ENCODE peak calls at places on chromosomes 2 and 18, in six cellular contexts. One of them, this sample, is unnamed.

GRCh38 chr2:28658369-28658768 is 93.3 kb upstream of the PPP1CB start:
- DNase-seq in thoracic aorta: no peak
- DNase-seq in lung: no peak
- DNase-seq in brain microvascular endothelial cell: peak; percentile 44
- DNase-seq in ovary: no peak
- DNase-seq in NB4: no peak
- DNase-seq in this sample: peak; percentile 59

GRCh38 chr2:175004980-175005832 is at the start of gene CHN1:
- DNase-seq in brain microvascular endothelial cell: peak; percentile 49
- DNase-seq in ovary: peak; percentile 83
- DNase-seq in NB4: peak; percentile 79
- DNase-seq in lung: peak; percentile 63
- DNase-seq in thoracic aorta: peak; percentile 38
- DNase-seq in this sample: no peak

GRCh38 chr2:201348758-201349157 is 8.4 kb downstream of the FLACC1 start:
- DNase-seq in ovary: no peak
- DNase-seq in brain microvascular endothelial cell: no peak
- DNase-seq in thoracic aorta: no peak
- DNase-seq in NB4: no peak
- DNase-seq in lung: no peak
- DNase-seq in this sample: no peak

GRCh38 chr2:191790737-191791136 is 56.2 kb downstream of the CAVIN2 start:
- DNase-seq in brain microvascular endothelial cell: peak; percentile 19
- DNase-seq in lung: no peak
- DNase-seq in thoracic aorta: no peak
- DNase-seq in ovary: no peak
- DNase-seq in NB4: no peak
- DNase-seq in this sample: peak; percentile 61

GRCh38 chr18:45245036-45245638 is 370.1 kb upstream of the SLC14A2 start:
- DNase-seq in NB4: no peak
- DNase-seq in thoracic aorta: no peak
- DNase-seq in ovary: no peak
- DNase-seq in lung: no peak
- DNase-seq in brain microvascular endothelial cell: no peak
- DNase-seq in this sample: peak; percentile 32

GRCh38 chr2:231666171-231667095 is 41.9 kb upstream of the PTMA start:
- DNase-seq in ovary: peak; percentile 91
- DNase-seq in lung: peak; percentile 95
- DNase-seq in thoracic aorta: peak; percentile 92
- DNase-seq in brain microvascular endothelial cell: peak; percentile 78
- DNase-seq in NB4: peak; percentile 100
- DNase-seq in this sample: peak; percentile 68

GRCh38 chr2:99989905-99990304 is 152.5 kb downstream of the AFF3 start:
- DNase-seq in ovary: no peak
- DNase-seq in lung: no peak
- DNase-seq in thoracic aorta: no peak
- DNase-seq in brain microvascular endothelial cell: no peak
- DNase-seq in NB4: no peak
- DNase-seq in this sample: no peak

GRCh38 chr18:76495435-76496199 is 575 bp upstream of the ZNF516 start:
- DNase-seq in ovary: peak; percentile 50
- DNase-seq in brain microvascular endothelial cell: peak; percentile 40
- DNase-seq in lung: no peak
- DNase-seq in thoracic aorta: no peak
- DNase-seq in NB4: peak; percentile 86
- DNase-seq in this sample: no peak

GRCh38 chr2:226773291-226773690 is 26.3 kb downstream of the IRS1 start:
- DNase-seq in ovary: no peak
- DNase-seq in NB4: no peak
- DNase-seq in thoracic aorta: no peak
- DNase-seq in lung: no peak
- DNase-seq in brain microvascular endothelial cell: no peak
- DNase-seq in this sample: no peak

GRCh38 chr2:110157153-110157793 is 41.7 kb upstream of the MALL start:
- DNase-seq in ovary: no peak
- DNase-seq in lung: peak; percentile 42
- DNase-seq in thoracic aorta: no peak
- DNase-seq in brain microvascular endothelial cell: peak; percentile 66
- DNase-seq in NB4: peak; percentile 59
- DNase-seq in this sample: peak; percentile 31

GRCh38 chr2:172607379-172607928 is 51.6 kb downstream of the PDK1 start:
- DNase-seq in lung: no peak
- DNase-seq in brain microvascular endothelial cell: no peak
- DNase-seq in NB4: peak; percentile 6
- DNase-seq in ovary: no peak
- DNase-seq in thoracic aorta: no peak
- DNase-seq in this sample: no peak

GRCh38 chr2:64655873-64656272 is 2.2 kb upstream of the SERTAD2 start:
- DNase-seq in brain microvascular endothelial cell: no peak
- DNase-seq in NB4: peak; percentile 95
- DNase-seq in ovary: no peak
- DNase-seq in lung: no peak
- DNase-seq in thoracic aorta: no peak
- DNase-seq in this sample: no peak

GRCh38 chr2:227766361-227766883 is 20.7 kb downstream of the SCYGR8 start:
- DNase-seq in brain microvascular endothelial cell: peak; percentile 66
- DNase-seq in thoracic aorta: peak; percentile 40
- DNase-seq in ovary: peak; percentile 68
- DNase-seq in lung: peak; percentile 81
- DNase-seq in NB4: peak; percentile 79
- DNase-seq in this sample: peak; percentile 21

GRCh38 chr2:98013407-98014042 is 17.8 kb upstream of the TMEM131 start:
- DNase-seq in brain microvascular endothelial cell: peak; percentile 88
- DNase-seq in ovary: no peak
- DNase-seq in NB4: peak; percentile 82
- DNase-seq in lung: no peak
- DNase-seq in thoracic aorta: no peak
- DNase-seq in this sample: no peak

GRCh38 chr2:39381653-39382052 is 55.4 kb downstream of the MAP4K3 start:
- DNase-seq in brain microvascular endothelial cell: no peak
- DNase-seq in lung: no peak
- DNase-seq in NB4: no peak
- DNase-seq in thoracic aorta: no peak
- DNase-seq in ovary: no peak
- DNase-seq in this sample: no peak

GRCh38 chr2:233449921-233450853 is 95.9 kb downstream of the DGKD start:
- DNase-seq in lung: no peak
- DNase-seq in thoracic aorta: no peak
- DNase-seq in NB4: no peak
- DNase-seq in brain microvascular endothelial cell: no peak
- DNase-seq in ovary: no peak
- DNase-seq in this sample: no peak

GRCh38 chr2:165238295-165238694 is 919 bp upstream of the SCN2A start:
- DNase-seq in NB4: peak; percentile 19
- DNase-seq in brain microvascular endothelial cell: no peak
- DNase-seq in lung: no peak
- DNase-seq in ovary: no peak
- DNase-seq in thoracic aorta: no peak
- DNase-seq in this sample: peak; percentile 3

GRCh38 chr18:39660141-39660540 is 2094.5 kb upstream of the CELF4 start:
- DNase-seq in brain microvascular endothelial cell: peak; percentile 27
- DNase-seq in NB4: no peak
- DNase-seq in ovary: no peak
- DNase-seq in thoracic aorta: no peak
- DNase-seq in lung: no peak
- DNase-seq in this sample: no peak

GRCh38 chr18:7760967-7761946 is 194.1 kb downstream of the PTPRM start:
- DNase-seq in NB4: no peak
- DNase-seq in ovary: no peak
- DNase-seq in lung: no peak
- DNase-seq in brain microvascular endothelial cell: peak; percentile 88
- DNase-seq in thoracic aorta: no peak
- DNase-seq in this sample: no peak

GRCh38 chr2:99031991-99032390 is 96.0 kb upstream of the CRACDL start:
- DNase-seq in NB4: no peak
- DNase-seq in brain microvascular endothelial cell: no peak
- DNase-seq in ovary: no peak
- DNase-seq in thoracic aorta: no peak
- DNase-seq in lung: no peak
- DNase-seq in this sample: no peak

GRCh38 chr2:235675678-235676535 is 182.1 kb downstream of the AGAP1 start:
- DNase-seq in brain microvascular endothelial cell: peak; percentile 53
- DNase-seq in ovary: no peak
- DNase-seq in thoracic aorta: no peak
- DNase-seq in lung: no peak
- DNase-seq in NB4: no peak
- DNase-seq in this sample: no peak

GRCh38 chr2:7309567-7309966 is 392.4 kb downstream of the RNF144A start:
- DNase-seq in ovary: no peak
- DNase-seq in lung: no peak
- DNase-seq in brain microvascular endothelial cell: no peak
- DNase-seq in NB4: no peak
- DNase-seq in thoracic aorta: no peak
- DNase-seq in this sample: no peak

GRCh38 chr2:206804326-206804725 is 38.9 kb downstream of the FASTKD2 start:
- DNase-seq in lung: no peak
- DNase-seq in ovary: no peak
- DNase-seq in brain microvascular endothelial cell: no peak
- DNase-seq in thoracic aorta: no peak
- DNase-seq in NB4: no peak
- DNase-seq in this sample: no peak

GRCh38 chr2:43458002-43458628 is 137.7 kb downstream of the THADA start:
- DNase-seq in lung: no peak
- DNase-seq in ovary: no peak
- DNase-seq in thoracic aorta: no peak
- DNase-seq in brain microvascular endothelial cell: peak; percentile 57
- DNase-seq in NB4: no peak
- DNase-seq in this sample: peak; percentile 82

DNA sequence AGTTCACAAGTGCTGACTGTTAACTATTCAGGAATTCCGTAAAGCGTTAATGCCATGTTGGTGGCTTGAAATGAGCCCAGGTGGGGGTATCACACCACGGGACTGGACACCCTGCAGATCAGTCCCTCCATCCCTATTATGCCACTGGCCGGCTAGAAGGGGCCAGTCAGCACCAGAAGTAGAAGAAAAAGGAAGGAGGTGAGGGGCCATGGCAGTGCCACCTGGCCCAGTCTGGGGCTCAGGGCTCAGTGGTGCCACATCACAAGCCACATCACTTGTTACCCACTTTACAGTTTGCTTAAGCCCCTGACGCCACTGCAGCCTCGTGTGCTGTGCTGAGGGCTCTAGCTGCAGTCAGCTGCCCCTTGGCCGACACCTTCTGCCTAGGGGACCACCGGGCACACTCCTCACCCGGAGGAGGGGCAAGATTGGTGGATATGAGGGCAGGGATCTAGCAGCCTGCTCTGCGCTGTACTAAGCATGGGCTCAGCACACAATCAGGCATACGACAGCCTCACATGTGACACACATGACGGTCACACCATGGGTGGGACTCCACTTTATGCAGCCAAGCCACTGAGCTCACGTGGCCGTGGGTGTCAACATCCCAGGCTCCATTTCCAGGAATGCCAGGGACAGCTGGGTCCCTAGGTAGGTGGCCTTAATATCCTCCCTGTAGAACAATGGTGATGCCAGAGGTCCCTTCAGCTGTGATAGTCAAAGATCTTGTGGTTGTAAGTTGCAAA is 3.6 kb downstream of the LIMS2 start:
- DNase-seq in brain microvascular endothelial cell: no peak
- DNase-seq in NB4: no peak
- DNase-seq in lung: no peak
- DNase-seq in thoracic aorta: no peak
- DNase-seq in ovary: no peak
- DNase-seq in this sample: no peak
- H3K4me3 ChIP-seq in brain microvascular endothelial cell: no peak overlapping the region
- H3K4me3 ChIP-seq in NB4: no peak overlapping the region
- H3K4me3 ChIP-seq in lung: peak overlapping the region; percentile 5
- H3K4me3 ChIP-seq in thoracic aorta: peak overlapping the region; percentile 96
- H3K4me3 ChIP-seq in ovary: no peak overlapping the region
- H3K4me3 ChIP-seq in this sample: no peak overlapping the region

GRCh38 chr2:62281661-62282060 is 85.7 kb downstream of the B3GNT2 start:
- DNase-seq in thoracic aorta: no peak
- DNase-seq in ovary: no peak
- DNase-seq in brain microvascular endothelial cell: no peak
- DNase-seq in NB4: no peak
- DNase-seq in lung: no peak
- DNase-seq in this sample: no peak
- H3K4me3 ChIP-seq in thoracic aorta: no peak overlapping the region
- H3K4me3 ChIP-seq in ovary: no peak overlapping the region
- H3K4me3 ChIP-seq in brain microvascular endothelial cell: no peak overlapping the region
- H3K4me3 ChIP-seq in NB4: no peak overlapping the region
- H3K4me3 ChIP-seq in lung: no peak overlapping the region
- H3K4me3 ChIP-seq in this sample: no peak overlapping the region

DNA sequence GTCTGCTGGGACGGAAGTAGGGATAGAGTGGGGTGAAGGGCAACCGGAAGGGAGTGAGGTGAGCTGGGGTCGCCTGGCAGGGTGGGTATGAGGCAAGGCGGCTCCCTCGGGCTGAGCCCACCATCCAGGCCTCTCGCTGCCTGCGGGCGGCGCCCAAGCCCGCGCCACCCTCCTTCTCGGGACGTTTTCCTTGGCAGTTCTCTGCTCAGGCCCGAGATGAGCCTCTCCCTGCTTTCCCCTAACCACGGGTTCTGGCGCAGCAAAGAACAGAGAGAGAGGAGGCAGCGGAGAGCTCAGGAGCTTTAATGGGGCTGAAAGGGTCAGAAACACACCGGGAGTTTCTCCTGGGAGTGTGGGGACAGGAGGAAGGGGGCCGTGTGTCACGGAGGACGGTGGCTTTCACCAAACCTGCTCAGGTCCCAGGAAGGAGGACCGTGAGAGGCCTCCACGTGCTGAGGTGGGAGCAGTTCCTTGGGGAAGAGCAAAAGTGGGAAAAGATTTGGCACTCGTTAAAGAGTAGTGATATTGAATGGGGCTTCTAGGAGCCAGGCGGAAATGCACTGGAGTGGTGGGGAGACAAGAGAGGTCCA is 4.1 kb downstream of the FEV start:
- DNase-seq in thoracic aorta: no peak
- DNase-seq in brain microvascular endothelial cell: no peak
- DNase-seq in lung: no peak
- DNase-seq in ovary: no peak
- DNase-seq in NB4: peak; percentile 40
- DNase-seq in this sample: no peak
- H3K4me3 ChIP-seq in thoracic aorta: peak overlapping the region; percentile 68
- H3K4me3 ChIP-seq in brain microvascular endothelial cell: no peak overlapping the region
- H3K4me3 ChIP-seq in lung: no peak overlapping the region
- H3K4me3 ChIP-seq in ovary: peak overlapping the region; percentile 4
- H3K4me3 ChIP-seq in NB4: no peak overlapping the region
- H3K4me3 ChIP-seq in this sample: no peak overlapping the region

DNA sequence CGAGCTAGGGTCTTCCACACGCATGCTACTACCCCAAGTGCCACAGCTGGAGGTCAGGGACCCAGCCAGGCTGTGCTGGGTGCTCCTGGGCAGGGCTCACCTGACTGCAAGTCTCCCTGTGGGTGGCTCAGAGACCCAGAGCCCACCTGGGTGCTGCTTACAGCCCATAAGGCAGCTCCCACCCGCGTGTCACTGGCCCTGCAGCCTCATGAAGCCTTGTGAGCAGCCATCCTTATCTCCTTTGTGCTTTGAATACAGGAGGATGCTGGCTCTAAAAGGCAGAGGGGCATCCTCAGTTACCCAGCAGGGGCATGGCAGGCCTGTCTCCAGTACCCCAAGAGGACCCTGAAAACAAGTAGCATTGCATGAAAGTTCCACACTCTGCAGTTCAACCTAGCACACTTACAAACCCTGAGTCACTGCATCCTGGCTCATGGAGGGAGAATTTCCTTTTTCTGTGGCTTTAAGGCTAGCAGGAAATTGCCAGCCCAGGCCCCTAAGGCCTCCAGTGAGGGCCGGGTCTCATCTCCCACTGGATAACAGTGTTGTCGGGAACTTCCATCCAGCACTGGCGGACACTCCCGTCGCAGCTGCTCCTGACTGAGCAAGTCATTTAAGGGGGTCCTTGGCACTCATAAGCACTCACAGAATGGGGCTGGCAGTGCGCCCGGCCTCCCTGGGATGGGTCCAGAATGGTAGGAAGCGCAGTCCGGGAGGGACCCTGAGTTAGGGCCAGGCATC is 137.1 kb downstream of the RPIA start:
- DNase-seq in thoracic aorta: no peak
- DNase-seq in lung: no peak
- DNase-seq in NB4: no peak
- DNase-seq in ovary: no peak
- DNase-seq in brain microvascular endothelial cell: no peak
- DNase-seq in this sample: no peak
- H3K4me3 ChIP-seq in thoracic aorta: no peak overlapping the region
- H3K4me3 ChIP-seq in lung: no peak overlapping the region
- H3K4me3 ChIP-seq in NB4: no peak overlapping the region
- H3K4me3 ChIP-seq in ovary: no peak overlapping the region
- H3K4me3 ChIP-seq in brain microvascular endothelial cell: no peak overlapping the region
- H3K4me3 ChIP-seq in this sample: no peak overlapping the region

This sample was measured in skeletal muscle cell.